ENCODE peak calls at places on chromosomes 6 and 20, in six cellular contexts. One of them, this sample, is unnamed. For H3K4me1, the result is how much of the 10 kb centered on the place peaks cover.

GRCh38 chr6:33410711-33411631 is at the start of gene PHF1:
- DNase-seq in body of pancreas: peak
- DNase-seq in fibroblast of lung: peak
- DNase-seq in spleen: peak
- DNase-seq in neural progenitor cell: no peak
- DNase-seq in transverse colon: peak
- DNase-seq in this sample: no peak

GRCh38 chr6:109998159-109998785 is 20.2 kb downstream of the GPR6 start:
- DNase-seq in body of pancreas: no peak
- DNase-seq in fibroblast of lung: no peak
- DNase-seq in spleen: no peak
- DNase-seq in neural progenitor cell: peak
- DNase-seq in transverse colon: no peak
- DNase-seq in this sample: no peak

GRCh38 chr20:6708010-6708409 is 59.5 kb upstream of the BMP2 start:
- DNase-seq in body of pancreas: peak
- DNase-seq in fibroblast of lung: peak
- DNase-seq in spleen: no peak
- DNase-seq in neural progenitor cell: peak
- DNase-seq in transverse colon: peak
- DNase-seq in this sample: no peak

GRCh38 chr6:73747293-73747692 is 51.3 kb downstream of the CD109 start:
- DNase-seq in body of pancreas: no peak
- DNase-seq in fibroblast of lung: no peak
- DNase-seq in spleen: no peak
- DNase-seq in neural progenitor cell: no peak
- DNase-seq in transverse colon: no peak
- DNase-seq in this sample: no peak

GRCh38 chr6:15793288-15793687 is 130.5 kb upstream of the DTNBP1 start:
- DNase-seq in body of pancreas: no peak
- DNase-seq in fibroblast of lung: peak
- DNase-seq in spleen: no peak
- DNase-seq in neural progenitor cell: no peak
- DNase-seq in transverse colon: no peak
- DNase-seq in this sample: no peak

GRCh38 chr6:20160541-20161283 is 51.6 kb downstream of the MBOAT1 start:
- DNase-seq in body of pancreas: no peak
- DNase-seq in fibroblast of lung: no peak
- DNase-seq in spleen: no peak
- DNase-seq in neural progenitor cell: no peak
- DNase-seq in transverse colon: no peak
- DNase-seq in this sample: no peak

GRCh38 chr6:10659697-10660348 is 34.6 kb downstream of the C6orf52 start:
- DNase-seq in body of pancreas: peak
- DNase-seq in fibroblast of lung: no peak
- DNase-seq in spleen: peak
- DNase-seq in neural progenitor cell: peak
- DNase-seq in transverse colon: no peak
- DNase-seq in this sample: no peak

GRCh38 chr6:5058254-5058653 is 26.9 kb upstream of the PPP1R3G start:
- DNase-seq in body of pancreas: no peak
- DNase-seq in fibroblast of lung: no peak
- DNase-seq in spleen: no peak
- DNase-seq in neural progenitor cell: no peak
- DNase-seq in transverse colon: no peak
- DNase-seq in this sample: no peak

GRCh38 chr6:44202972-44203750 is 13.6 kb upstream of the MYMX start:
- DNase-seq in body of pancreas: peak
- DNase-seq in fibroblast of lung: no peak
- DNase-seq in spleen: no peak
- DNase-seq in neural progenitor cell: no peak
- DNase-seq in transverse colon: no peak
- DNase-seq in this sample: no peak

GRCh38 chr6:11214911-11215310 is 17.6 kb downstream of the NEDD9 start:
- DNase-seq in body of pancreas: no peak
- DNase-seq in fibroblast of lung: no peak
- DNase-seq in spleen: no peak
- DNase-seq in neural progenitor cell: no peak
- DNase-seq in transverse colon: no peak
- DNase-seq in this sample: no peak

GRCh38 chr6:160783741-160784140 is 81.7 kb downstream of the PLG start:
- DNase-seq in body of pancreas: no peak
- DNase-seq in fibroblast of lung: no peak
- DNase-seq in spleen: no peak
- DNase-seq in neural progenitor cell: no peak
- DNase-seq in transverse colon: no peak
- DNase-seq in this sample: no peak

GRCh38 chr6:16238057-16238657 is at the start of gene GMPR:
- DNase-seq in body of pancreas: peak
- DNase-seq in fibroblast of lung: peak
- DNase-seq in spleen: peak
- DNase-seq in neural progenitor cell: peak
- DNase-seq in transverse colon: peak
- DNase-seq in this sample: peak

GRCh38 chr6:140174509-140174908 is 800.1 kb upstream of the CITED2 start:
- DNase-seq in body of pancreas: no peak
- DNase-seq in fibroblast of lung: peak
- DNase-seq in spleen: no peak
- DNase-seq in neural progenitor cell: no peak
- DNase-seq in transverse colon: no peak
- DNase-seq in this sample: no peak

GRCh38 chr6:143744593-143745151 is 66.9 kb downstream of the PHACTR2 start:
- DNase-seq in body of pancreas: no peak
- DNase-seq in fibroblast of lung: peak
- DNase-seq in spleen: no peak
- DNase-seq in neural progenitor cell: no peak
- DNase-seq in transverse colon: peak
- DNase-seq in this sample: no peak

GRCh38 chr20:49210101-49210749 is 9.0 kb upstream of the DDX27 start:
- DNase-seq in body of pancreas: no peak
- DNase-seq in fibroblast of lung: peak
- DNase-seq in spleen: no peak
- DNase-seq in neural progenitor cell: no peak
- DNase-seq in transverse colon: no peak
- DNase-seq in this sample: no peak

GRCh38 chr6:144294016-144294415 is 8.9 kb downstream of the UTRN start:
- DNase-seq in body of pancreas: no peak
- DNase-seq in fibroblast of lung: peak
- DNase-seq in spleen: no peak
- DNase-seq in neural progenitor cell: no peak
- DNase-seq in transverse colon: no peak
- DNase-seq in this sample: no peak

GRCh38 chr6:56756791-56757582 is 114.3 kb upstream of the DST start:
- DNase-seq in body of pancreas: no peak
- DNase-seq in fibroblast of lung: peak
- DNase-seq in spleen: no peak
- DNase-seq in neural progenitor cell: no peak
- DNase-seq in transverse colon: no peak
- DNase-seq in this sample: no peak

GRCh38 chr6:133193396-133193795 is 47.8 kb upstream of the EYA4 start:
- DNase-seq in body of pancreas: no peak
- DNase-seq in fibroblast of lung: no peak
- DNase-seq in spleen: no peak
- DNase-seq in neural progenitor cell: no peak
- DNase-seq in transverse colon: no peak
- DNase-seq in this sample: no peak

DNA sequence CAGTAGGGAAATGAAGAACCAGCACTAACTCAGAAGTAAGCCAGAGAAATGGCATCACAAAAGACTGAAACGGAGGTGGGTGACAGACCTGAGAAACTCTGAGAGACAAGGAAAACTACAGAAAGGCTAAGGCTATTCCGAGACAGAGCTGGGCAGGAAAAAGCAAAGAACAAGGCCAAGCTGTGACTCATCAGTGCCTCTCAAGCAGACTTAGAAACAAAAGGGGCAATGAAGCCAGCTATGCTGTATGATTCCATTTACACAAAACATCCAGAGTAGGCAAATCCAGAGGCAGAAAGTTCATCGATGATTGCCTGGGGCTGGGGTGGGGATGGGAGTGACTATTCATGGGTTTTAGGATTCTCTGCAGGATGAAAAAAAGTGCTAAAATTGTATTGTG is 50.0 kb downstream of the SLC23A2 start:
- DNase-seq in body of pancreas: no peak
- DNase-seq in fibroblast of lung: peak
- DNase-seq in spleen: no peak
- DNase-seq in neural progenitor cell: no peak
- DNase-seq in transverse colon: no peak
- DNase-seq in this sample: no peak
- H3K4me1 ChIP-seq in body of pancreas: under half
- H3K4me1 ChIP-seq in fibroblast of lung: under half
- H3K4me1 ChIP-seq in spleen: under half
- H3K4me1 ChIP-seq in neural progenitor cell: under half
- H3K4me1 ChIP-seq in transverse colon: under half
- H3K4me1 ChIP-seq in this sample: under half

GRCh38 chr6:24932832-24933231 is 2.9 kb downstream of the RIPOR2 start:
- DNase-seq in body of pancreas: no peak
- DNase-seq in fibroblast of lung: no peak
- DNase-seq in spleen: no peak
- DNase-seq in neural progenitor cell: no peak
- DNase-seq in transverse colon: no peak
- DNase-seq in this sample: no peak
- H3K4me1 ChIP-seq in body of pancreas: under half
- H3K4me1 ChIP-seq in fibroblast of lung: under half
- H3K4me1 ChIP-seq in spleen: under half
- H3K4me1 ChIP-seq in neural progenitor cell: under half
- H3K4me1 ChIP-seq in transverse colon: under half
- H3K4me1 ChIP-seq in this sample: half or more

GRCh38 chr6:36126553-36127458 is 3.5 kb upstream of the MAPK13 start:
- DNase-seq in body of pancreas: peak
- DNase-seq in fibroblast of lung: no peak
- DNase-seq in spleen: no peak
- DNase-seq in neural progenitor cell: no peak
- DNase-seq in transverse colon: no peak
- DNase-seq in this sample: peak

GRCh38 chr6:36127462-36128016 is 2.8 kb upstream of the MAPK13 start:
- DNase-seq in body of pancreas: peak
- DNase-seq in fibroblast of lung: peak
- DNase-seq in spleen: peak
- DNase-seq in neural progenitor cell: no peak
- DNase-seq in transverse colon: no peak
- DNase-seq in this sample: no peak

GRCh38 chr6:36125575-36125974 is 4.7 kb upstream of the MAPK13 start:
- DNase-seq in body of pancreas: peak
- DNase-seq in fibroblast of lung: no peak
- DNase-seq in spleen: no peak
- DNase-seq in neural progenitor cell: no peak
- DNase-seq in transverse colon: no peak
- DNase-seq in this sample: no peak

GRCh38 chr6:36124881-36125280 is 5.4 kb upstream of the MAPK13 start:
- DNase-seq in body of pancreas: peak
- DNase-seq in fibroblast of lung: no peak
- DNase-seq in spleen: no peak
- DNase-seq in neural progenitor cell: no peak
- DNase-seq in transverse colon: no peak
- DNase-seq in this sample: no peak

DNA sequence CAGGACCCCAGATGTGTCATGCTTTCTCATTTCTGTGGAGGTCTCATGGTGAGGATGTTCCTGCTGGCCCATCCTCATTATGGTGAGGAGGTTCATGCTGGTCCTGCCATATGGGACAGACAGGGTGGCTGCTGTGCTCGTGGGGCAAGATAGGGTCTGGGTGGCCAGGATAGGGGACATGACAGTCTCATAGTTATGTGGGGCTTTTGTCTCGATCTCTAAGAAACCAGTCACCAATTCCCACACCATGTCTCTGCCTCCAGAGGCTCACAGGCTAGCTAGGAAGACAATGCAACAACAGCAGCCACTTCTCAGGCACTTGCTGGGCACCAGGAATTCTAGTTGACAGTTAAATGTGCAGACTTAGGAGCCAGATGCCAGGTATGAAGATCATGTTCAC is 4.2 kb upstream of the MAPK13 start:
- DNase-seq in body of pancreas: no peak
- DNase-seq in fibroblast of lung: no peak
- DNase-seq in spleen: no peak
- DNase-seq in neural progenitor cell: no peak
- DNase-seq in transverse colon: no peak
- DNase-seq in this sample: no peak
- H3K4me1 ChIP-seq in body of pancreas: under half
- H3K4me1 ChIP-seq in fibroblast of lung: under half
- H3K4me1 ChIP-seq in spleen: under half
- H3K4me1 ChIP-seq in neural progenitor cell: under half
- H3K4me1 ChIP-seq in transverse colon: under half
- H3K4me1 ChIP-seq in this sample: under half

DNA sequence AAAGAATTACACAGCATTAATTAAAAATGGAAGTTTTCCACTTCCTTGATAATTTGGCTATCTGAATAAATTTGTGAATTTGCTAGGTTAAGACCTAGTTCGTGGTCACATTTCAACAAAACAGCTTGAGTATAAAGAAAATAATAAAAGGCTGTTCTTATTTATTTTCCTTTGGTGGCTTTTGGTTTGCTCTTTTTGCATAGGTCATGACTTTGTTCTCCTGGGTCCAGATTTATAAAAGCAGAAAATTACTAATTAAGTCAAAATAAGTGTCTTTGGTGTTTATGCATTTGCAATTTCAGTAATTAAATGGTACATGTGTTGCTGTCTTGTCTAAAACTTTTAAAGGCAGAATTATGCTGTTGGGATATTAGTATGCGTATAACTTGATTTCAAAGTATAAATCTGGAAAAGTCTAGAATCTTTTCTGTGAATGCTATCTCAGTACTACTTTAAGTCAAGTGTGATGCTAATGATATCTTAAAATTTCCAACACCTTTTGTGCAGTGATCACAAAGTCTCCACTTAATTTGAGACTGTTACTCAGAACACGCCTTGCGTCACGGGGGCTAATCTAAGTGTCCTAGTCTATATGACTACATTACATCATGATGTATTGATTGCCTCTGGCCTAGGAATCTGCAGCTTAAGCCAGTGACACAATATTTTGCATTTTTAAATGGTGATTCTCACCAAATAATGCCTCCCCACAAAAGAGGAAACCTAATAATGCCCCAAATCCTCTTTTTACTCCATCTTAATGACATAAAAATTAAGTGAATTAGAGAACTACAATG is 41.0 kb downstream of the GNAS start:
- DNase-seq in body of pancreas: no peak
- DNase-seq in fibroblast of lung: no peak
- DNase-seq in spleen: no peak
- DNase-seq in neural progenitor cell: no peak
- DNase-seq in transverse colon: no peak
- DNase-seq in this sample: no peak
- H3K4me1 ChIP-seq in body of pancreas: half or more
- H3K4me1 ChIP-seq in fibroblast of lung: under half
- H3K4me1 ChIP-seq in spleen: half or more
- H3K4me1 ChIP-seq in neural progenitor cell: half or more
- H3K4me1 ChIP-seq in transverse colon: under half
- H3K4me1 ChIP-seq in this sample: under half

GRCh38 chr20:53929974-53930650 is 140.3 kb downstream of the BCAS1 start:
- DNase-seq in body of pancreas: no peak
- DNase-seq in fibroblast of lung: no peak
- DNase-seq in spleen: no peak
- DNase-seq in neural progenitor cell: no peak
- DNase-seq in transverse colon: no peak
- DNase-seq in this sample: no peak
- H3K4me1 ChIP-seq in body of pancreas: under half
- H3K4me1 ChIP-seq in fibroblast of lung: under half
- H3K4me1 ChIP-seq in spleen: under half
- H3K4me1 ChIP-seq in neural progenitor cell: under half
- H3K4me1 ChIP-seq in transverse colon: under half
- H3K4me1 ChIP-seq in this sample: under half

GRCh38 chr6:35014786-35015185 is 125.7 kb downstream of the ANKS1A start:
- DNase-seq in body of pancreas: no peak
- DNase-seq in fibroblast of lung: peak
- DNase-seq in spleen: no peak
- DNase-seq in neural progenitor cell: no peak
- DNase-seq in transverse colon: no peak
- DNase-seq in this sample: no peak
- H3K4me1 ChIP-seq in body of pancreas: under half
- H3K4me1 ChIP-seq in fibroblast of lung: under half
- H3K4me1 ChIP-seq in spleen: under half
- H3K4me1 ChIP-seq in neural progenitor cell: under half
- H3K4me1 ChIP-seq in transverse colon: under half
- H3K4me1 ChIP-seq in this sample: under half

This sample was measured in CD4-positive, CD25-positive, alpha-beta regulatory T cell.